ENCODE peak calls at places on chromosome 6, in eight cellular contexts. Q, B, X, M, O, N, Z and K are unnamed samples. For H3K9me3, the result is how much of the 10 kb centered on the place peaks cover.

GRCh38 chr6:148440877-148441453 is 98.3 kb downstream of the SASH1 start:
- DNase-seq in Z (peak), Q (peak), B (no peak), X (peak), M (peak), N (peak), O (no peak), K (no peak)

GRCh38 chr6:71419954-71420692 is 131.5 kb downstream of the OGFRL1 start:
- DNase-seq in B (no peak), Q (no peak), O (peak), M (peak), X (no peak), N (peak), Z (peak), K (no peak)

GRCh38 chr6:157370755-157371154 is 10.2 kb upstream of the ZDHHC14 start:
- DNase-seq in Q (no peak), Z (no peak), M (no peak), B (no peak), O (no peak), N (no peak), X (no peak), K (no peak)

GRCh38 chr6:150016324-150017185 is 8.8 kb downstream of the RAET1L start:
- DNase-seq in N (no peak), Z (no peak), X (peak), Q (peak), B (peak), O (peak), M (no peak), K (peak)

GRCh38 chr6:50823130-50823920 is 4.7 kb downstream of the TFAP2B start:
- DNase-seq in B (no peak), Z (no peak), N (no peak), X (no peak), O (no peak), M (no peak), Q (peak), K (no peak)

GRCh38 chr6:165939047-165939446 is 228.6 kb downstream of the TBXT start:
- DNase-seq in M (no peak), Z (no peak), X (no peak), Q (no peak), N (no peak), O (no peak), B (no peak), K (no peak)

GRCh38 chr6:33317418-33317667 is 201 bp downstream of the ZBTB22 start:
- DNase-seq in X (no peak), N (no peak), B (peak), Z (no peak), M (peak), O (no peak), Q (no peak), K (peak)

GRCh38 chr6:35810831-35811698 is 5.9 kb downstream of the LHFPL5 start:
- DNase-seq in X (no peak), M (no peak), Z (no peak), B (no peak), Q (no peak), N (no peak), O (no peak), K (no peak)

GRCh38 chr6:41545174-41545702 is 943 bp upstream of the FOXP4 start:
- DNase-seq in B (no peak), O (no peak), M (no peak), Z (no peak), X (no peak), Q (no peak), N (no peak), K (no peak)

GRCh38 chr6:47242483-47243386 is 67.0 kb downstream of the TNFRSF21 start:
- DNase-seq in X (peak), Z (peak), O (peak), B (peak), Q (no peak), N (peak), M (peak), K (peak)

GRCh38 chr6:102118034-102118433 is 724.5 kb downstream of the GRIK2 start:
- DNase-seq in O (no peak), X (no peak), Z (no peak), M (no peak), B (no peak), Q (no peak), N (no peak), K (no peak)

GRCh38 chr6:125367036-125367782 is 65.4 kb upstream of the HDDC2 start:
- DNase-seq in N (no peak), O (no peak), Z (no peak), M (no peak), X (no peak), B (no peak), Q (no peak), K (no peak)

GRCh38 chr6:18269717-18270116 is 5.4 kb upstream of the DEK start:
- DNase-seq in N (no peak), B (no peak), X (no peak), O (no peak), Z (no peak), M (no peak), Q (no peak), K (no peak)

DNA sequence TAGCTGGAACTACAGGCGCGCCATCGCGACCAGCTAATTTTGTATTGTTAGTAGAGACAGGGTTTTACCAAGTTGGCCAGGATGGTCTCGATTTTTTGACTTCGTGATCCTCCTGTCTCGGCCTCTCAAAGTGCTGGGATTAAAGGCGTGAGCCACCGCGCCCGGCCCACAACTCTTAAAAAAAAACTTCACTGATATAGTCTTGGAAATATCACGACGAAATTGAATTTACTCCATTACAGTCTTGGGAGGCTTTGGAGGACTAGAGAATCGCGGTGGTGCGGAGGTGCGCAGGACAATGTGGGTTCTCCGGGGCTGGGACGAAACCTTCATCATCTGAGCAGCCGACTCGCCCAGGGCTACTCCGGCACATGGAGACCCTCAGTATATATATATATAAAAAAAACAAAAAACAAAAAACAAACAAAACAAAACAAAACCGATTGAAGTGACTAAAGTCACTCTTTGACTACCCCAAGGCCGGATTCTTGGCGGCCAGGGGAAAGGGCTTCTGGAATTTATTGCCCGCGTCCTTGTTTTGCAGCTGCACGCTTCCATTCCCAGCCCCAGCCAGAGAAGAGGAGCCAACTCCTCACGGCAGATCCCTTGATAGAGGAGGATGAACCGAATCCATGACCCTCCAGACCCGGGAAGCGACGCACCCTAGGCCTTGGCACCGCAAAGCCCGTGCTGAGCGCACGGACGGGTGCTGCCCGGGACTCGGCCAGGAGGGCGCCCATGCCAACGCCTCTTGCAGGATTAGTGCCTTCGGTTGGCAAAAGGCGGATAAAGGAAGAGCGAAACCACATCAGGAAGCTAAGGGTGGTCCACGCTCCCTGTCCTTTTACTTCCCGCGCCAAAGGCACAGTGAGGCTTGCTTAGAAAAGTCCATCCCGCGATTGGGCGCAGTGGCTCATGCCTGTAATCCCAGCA is 1.7 kb upstream of the GCM2 start:
- DNase-seq in O (no peak), X (no peak), Q (peak), M (no peak), Z (no peak), B (no peak), N (no peak), K (no peak)
- H3K9me3 ChIP-seq in O (under half), X (under half), Q (under half), M (under half), Z (under half), B (under half), N (under half), K (under half)

GRCh38 chr6:22281691-22282090 is 15.1 kb downstream of the PRL start:
- DNase-seq in Z (no peak), N (no peak), Q (no peak), M (no peak), O (no peak), X (no peak), B (no peak), K (no peak)
- H3K9me3 ChIP-seq in Z (under half), N (under half), Q (under half), M (under half), O (under half), X (under half), B (under half), K (under half)

GRCh38 chr6:159398633-159399032 is 229.4 kb downstream of the FNDC1 start:
- DNase-seq in X (no peak), O (no peak), N (no peak), B (no peak), Q (no peak), Z (no peak), M (no peak), K (no peak)
- H3K9me3 ChIP-seq in X (under half), O (under half), N (under half), B (under half), Q (under half), Z (under half), M (under half), K (under half)

GRCh38 chr6:144690109-144690508 is 405.0 kb downstream of the UTRN start:
- DNase-seq in Q (no peak), N (no peak), B (no peak), X (no peak), M (no peak), O (no peak), Z (no peak), K (no peak)
- H3K9me3 ChIP-seq in Q (under half), N (under half), B (under half), X (under half), M (under half), O (under half), Z (under half), K (under half)

GRCh38 chr6:304833-305370 is 12.6 kb downstream of the DUSP22 start:
- DNase-seq in O (no peak), N (no peak), X (no peak), M (no peak), Q (no peak), B (no peak), Z (no peak), K (no peak)
- H3K9me3 ChIP-seq in O (under half), N (under half), X (half or more), M (under half), Q (under half), B (under half), Z (under half), K (under half)

DNA sequence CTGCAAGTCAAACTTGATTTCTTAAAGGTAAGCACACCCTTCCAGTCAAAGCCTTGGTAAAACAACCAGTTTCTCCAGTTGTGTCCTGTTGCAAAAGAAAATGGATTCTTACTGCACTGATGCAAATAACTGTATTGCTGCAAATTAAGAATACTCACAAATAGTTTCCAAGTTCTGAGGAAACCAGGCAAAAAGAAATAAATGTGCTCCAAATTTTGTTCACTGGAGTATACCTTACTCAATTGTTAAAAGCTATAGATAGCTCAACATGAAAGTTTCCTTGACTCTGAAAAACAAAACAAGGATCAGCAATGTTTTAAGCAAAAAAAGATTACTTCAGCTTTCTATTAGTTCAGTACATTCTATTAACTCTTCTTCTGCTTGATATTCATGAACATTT is 75.2 kb downstream of the SLC16A10 start:
- DNase-seq in B (no peak), N (no peak), X (no peak), M (no peak), Z (no peak), Q (no peak), O (no peak), K (no peak)
- H3K9me3 ChIP-seq in B (under half), N (under half), X (under half), M (under half), Z (under half), Q (under half), O (under half), K (under half)

DNA sequence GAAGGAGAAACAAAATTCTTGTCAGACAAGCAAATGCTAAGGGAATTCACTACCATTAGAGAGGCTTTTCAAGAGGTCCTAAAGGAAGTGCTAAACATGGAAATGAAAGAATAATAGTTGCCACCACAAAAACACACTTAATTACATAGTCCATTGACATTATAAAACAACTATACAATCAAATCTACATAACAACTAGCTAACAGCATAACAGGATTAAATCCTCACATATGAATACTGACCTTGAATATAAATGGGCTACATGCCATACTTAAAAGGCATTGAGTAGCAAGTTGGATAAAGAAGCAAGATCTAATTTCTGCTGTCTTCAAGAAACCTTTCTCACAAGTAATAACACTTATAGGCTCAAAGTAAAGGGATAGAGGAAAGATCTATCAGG is 811.5 kb upstream of the CITED2 start:
- DNase-seq in M (no peak), Z (no peak), Q (no peak), N (no peak), O (no peak), B (no peak), X (no peak), K (no peak)
- H3K9me3 ChIP-seq in M (under half), Z (under half), Q (under half), N (under half), O (under half), B (under half), X (under half), K (under half)

DNA sequence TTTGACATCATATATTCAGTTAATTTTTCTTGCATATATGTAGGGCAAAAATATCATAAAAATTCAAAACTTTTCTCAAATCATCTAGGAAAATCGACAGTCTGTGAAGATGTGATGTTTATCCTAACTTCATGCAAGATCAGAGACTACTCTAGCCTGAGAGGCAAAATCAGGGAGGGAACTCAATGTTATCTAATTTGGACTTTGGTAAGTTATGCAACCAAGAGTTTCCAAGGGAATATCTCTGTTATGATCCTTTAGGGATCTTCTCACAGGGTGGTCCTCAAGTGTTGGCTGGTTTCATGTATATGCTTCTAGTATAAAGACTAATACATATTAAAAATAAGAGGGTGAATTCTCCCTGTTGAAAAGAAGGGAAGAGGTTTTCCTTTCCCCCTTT is 723.9 kb downstream of the KHDRBS2 start:
- DNase-seq in B (no peak), Z (no peak), X (no peak), M (no peak), N (no peak), O (no peak), Q (no peak), K (no peak)
- H3K9me3 ChIP-seq in B (under half), Z (under half), X (under half), M (under half), N (under half), O (half or more), Q (under half), K (under half)

GRCh38 chr6:140160909-140161308 is 786.5 kb upstream of the CITED2 start:
- DNase-seq in Z (no peak), B (no peak), M (no peak), X (no peak), Q (no peak), N (no peak), O (no peak), K (no peak)
- H3K9me3 ChIP-seq in Z (under half), B (under half), M (under half), X (under half), Q (under half), N (under half), O (under half), K (under half)